ENCODE peak calls at places on chromosomes 2 and 18, in six cellular contexts. I is K562, D is SK-N-MC, M is HCT116, T is breast epithelium, R is transverse colon. X is an unnamed sample.

GRCh38 chr2:3664118-3664517 is 6.1 kb downstream of the ALLC start:
- DNase-seq in I (no peak), D (no peak), M (no peak), T (no peak), R (no peak), X (no peak)

GRCh38 chr18:10215444-10215843 is 239.0 kb upstream of the APCDD1 start:
- DNase-seq in I (no peak), D (no peak), M (no peak), T (no peak), R (no peak), X (no peak)

GRCh38 chr2:105865222-105865913 is 120.7 kb downstream of the NCK2 start:
- DNase-seq in I (no peak), D (no peak), M (no peak), T (no peak), R (no peak), X (no peak)

GRCh38 chr2:218217366-218218309 is 649 bp downstream of the ARPC2 start:
- DNase-seq in I (peak; percentile 36), D (no peak), M (no peak), T (peak; percentile 44), R (peak; percentile 79), X (peak; percentile 39)

GRCh38 chr2:195710407-195710806 is 53.4 kb downstream of the SLC39A10 start:
- DNase-seq in I (no peak), D (no peak), M (no peak), T (no peak), R (no peak), X (no peak)

GRCh38 chr2:48207201-48207641 is 300.9 kb upstream of the FBXO11 start:
- DNase-seq in I (peak; percentile 50), D (no peak), M (no peak), T (no peak), R (no peak), X (no peak)

GRCh38 chr2:176129013-176129796 is at the start of gene HOXD8:
- DNase-seq in I (peak; percentile 26), D (no peak), M (peak; percentile 59), T (no peak), R (peak; percentile 75), X (no peak)

GRCh38 chr2:46836295-46837111 is 79.1 kb downstream of the MCFD2 start:
- DNase-seq in I (no peak), D (no peak), M (no peak), T (peak; percentile 74), R (no peak), X (no peak)

GRCh38 chr2:205675861-205676516 is 6.3 kb upstream of the NRP2 start:
- DNase-seq in I (peak; percentile 20), D (peak; percentile 16), M (peak; percentile 53), T (no peak), R (no peak), X (no peak)

GRCh38 chr2:144890828-144891227 is 370.9 kb upstream of the ZEB2 start:
- DNase-seq in I (peak; percentile 71), D (no peak), M (peak; percentile 37), T (no peak), R (no peak), X (no peak)

GRCh38 chr2:1642066-1642861 is 102.1 kb downstream of the PXDN start:
- DNase-seq in I (no peak), D (no peak), M (no peak), T (no peak), R (no peak), X (no peak)

GRCh38 chr2:50547521-50547920 is 484.4 kb downstream of the NRXN1 start:
- DNase-seq in I (no peak), D (no peak), M (no peak), T (no peak), R (no peak), X (no peak)

GRCh38 chr2:230416061-230416721 is at the start of gene SP100:
- DNase-seq in I (peak; percentile 81), D (no peak), M (peak; percentile 28), T (peak; percentile 76), R (peak; percentile 85), X (peak; percentile 79)

GRCh38 chr18:59799383-59800015 is 100.3 kb upstream of the PMAIP1 start:
- DNase-seq in I (no peak), D (no peak), M (no peak), T (no peak), R (no peak), X (no peak)

GRCh38 chr2:57408587-57408986 is 638.0 kb upstream of the VRK2 start:
- DNase-seq in I (no peak), D (no peak), M (no peak), T (no peak), R (no peak), X (no peak)

GRCh38 chr2:83730258-83730657 is 728.8 kb downstream of the SUCLG1 start:
- DNase-seq in I (no peak), D (no peak), M (no peak), T (no peak), R (no peak), X (no peak)

GRCh38 chr2:14567561-14567960 is 65.0 kb upstream of the LRATD1 start:
- DNase-seq in I (no peak), D (no peak), M (no peak), T (no peak), R (no peak), X (no peak)

GRCh38 chr18:12442946-12443345 is 35.2 kb downstream of the PRELID3A start:
- DNase-seq in I (no peak), D (no peak), M (no peak), T (no peak), R (no peak), X (no peak)

GRCh38 chr2:195447353-195447975 is 209.6 kb upstream of the SLC39A10 start:
- DNase-seq in I (no peak), D (no peak), M (peak; percentile 28), T (no peak), R (peak; percentile 56), X (no peak)

GRCh38 chr18:37778417-37779165 is 213.0 kb upstream of the CELF4 start:
- DNase-seq in I (peak; percentile 60), D (no peak), M (peak; percentile 13), T (peak; percentile 18), R (peak; percentile 43), X (peak; percentile 14)

GRCh38 chr2:241300000-241300399 is 15.5 kb downstream of the HDLBP start:
- DNase-seq in I (peak; percentile 20), D (no peak), M (no peak), T (no peak), R (no peak), X (no peak)

GRCh38 chr2:180664507-180664906 is 315.9 kb upstream of the UBE2E3 start:
- DNase-seq in I (no peak), D (no peak), M (no peak), T (no peak), R (no peak), X (no peak)

GRCh38 chr2:174561283-174562275 is 36.0 kb downstream of the WIPF1 start:
- DNase-seq in I (no peak), D (no peak), M (no peak), T (peak; percentile 50), R (peak; percentile 42), X (peak; percentile 68)

GRCh38 chr2:26522325-26523120 is 44.6 kb upstream of the OTOF start:
- DNase-seq in I (no peak), D (no peak), M (no peak), T (no peak), R (no peak), X (no peak)

GRCh38 chr2:20052229-20052871 is 922 bp upstream of the LAPTM4A start:
- DNase-seq in I (no peak), D (no peak), M (no peak), T (no peak), R (no peak), X (no peak)

GRCh38 chr2:239346676-239347075 is 54.1 kb downstream of the HDAC4 start:
- DNase-seq in I (no peak), D (no peak), M (no peak), T (no peak), R (no peak), X (no peak)

GRCh38 chr2:184203661-184204060 is 394.7 kb upstream of the ZNF804A start:
- DNase-seq in I (no peak), D (no peak), M (no peak), T (no peak), R (no peak), X (no peak)

GRCh38 chr18:44343570-44343969 is 337.1 kb upstream of the SETBP1 start:
- DNase-seq in I (no peak), D (no peak), M (no peak), T (no peak), R (no peak), X (no peak)
- TF ChIP-seq POLR2AphosphoS5 in I (no peak), D (no peak), M (no peak), T (no peak), R (no peak), X (no peak)

DNA sequence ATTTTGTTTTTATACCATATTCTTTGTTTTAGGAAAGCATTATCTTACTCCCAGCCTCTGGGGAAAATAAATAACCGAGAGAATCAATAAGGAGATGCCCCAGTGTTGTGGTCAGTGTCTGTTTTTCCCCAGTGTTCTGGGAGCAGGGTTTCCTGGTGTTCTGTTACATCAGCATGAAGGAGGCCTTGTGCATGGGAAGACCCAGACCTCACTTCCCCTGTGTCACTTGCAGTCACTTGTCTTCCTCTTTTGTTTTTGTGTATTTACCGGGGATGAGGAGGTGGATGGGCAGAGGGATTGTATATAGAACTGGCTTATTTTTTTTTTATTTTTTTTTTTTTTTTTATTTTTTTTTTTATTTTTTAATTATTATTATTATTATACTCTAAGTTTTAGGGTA is 45.0 kb upstream of the MGAT5 start:
- DNase-seq in I (no peak), D (no peak), M (no peak), T (no peak), R (no peak), X (no peak)
- H3K27ac ChIP-seq in I (no peak overlapping the region), D (no peak overlapping the region), M (no peak overlapping the region), T (no peak overlapping the region), R (no peak overlapping the region), X (no peak overlapping the region)

GRCh38 chr18:68177807-68178702 is 536.9 kb downstream of the TMX3 start:
- DNase-seq in I (no peak), D (peak; percentile 26), M (no peak), T (no peak), R (no peak), X (peak; percentile 70)

GRCh38 chr18:68172842-68173549 is 541.9 kb downstream of the TMX3 start:
- DNase-seq in I (no peak), D (no peak), M (no peak), T (no peak), R (no peak), X (no peak)

GRCh38 chr18:68181956-68182355 is 533.0 kb downstream of the TMX3 start:
- DNase-seq in I (no peak), D (no peak), M (no peak), T (no peak), R (no peak), X (no peak)

GRCh38 chr18:68176901-68177300 is 538.0 kb downstream of the TMX3 start:
- DNase-seq in I (no peak), D (no peak), M (no peak), T (no peak), R (no peak), X (no peak)
- H3K9me3 ChIP-seq in I (no peaks in the 10 kb centered on the region), D (no peaks in the 10 kb centered on the region), M (peaks cover 14% of the 10 kb centered on the region), T (peaks cover 12% of the 10 kb centered on the region), R (no peaks in the 10 kb centered on the region), X (no peaks in the 10 kb centered on the region)

DNA sequence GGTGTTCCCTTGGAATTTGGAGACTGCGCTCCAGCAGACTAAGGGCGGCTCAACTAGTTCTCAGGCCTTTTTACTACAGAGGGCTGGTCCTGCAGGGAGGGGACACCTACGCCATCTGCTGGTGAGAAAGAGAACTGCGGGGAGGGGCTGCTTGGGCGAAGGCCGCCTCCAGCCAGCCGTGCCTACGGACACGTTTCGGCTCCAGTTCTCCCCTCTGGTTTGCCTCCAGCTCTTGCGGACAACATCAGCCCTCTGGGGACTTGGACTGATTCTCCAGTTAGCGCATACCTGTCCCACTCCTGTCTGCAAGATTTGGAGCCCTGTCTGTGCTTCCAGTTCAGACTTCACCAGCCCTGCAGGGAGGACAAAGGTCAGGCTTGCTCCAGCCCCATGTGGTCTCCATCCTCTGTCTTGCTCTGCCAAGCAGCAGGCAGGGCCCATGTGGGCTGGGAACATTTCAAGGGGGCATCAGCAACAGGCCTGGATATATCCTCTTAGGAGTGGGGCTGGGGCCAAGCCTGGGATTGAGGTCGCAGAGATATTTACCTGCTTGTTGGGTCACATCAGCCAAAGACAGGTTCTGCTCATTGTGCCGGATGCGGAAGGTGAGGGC is 10.3 kb downstream of the PTPRN start:
- DNase-seq in I (peak; percentile 81), D (peak; percentile 14), M (peak; percentile 60), T (peak; percentile 83), R (peak; percentile 93), X (peak; percentile 85)
- TF ChIP-seq POLR2AphosphoS5 in I (no peak), D (no peak), M (peak; percentile 30), T (peak; percentile 21), R (no peak), X (peak; percentile 80)